ENCODE peak calls at places on chromosome 15, in four cellular contexts. N, M, B and R are unnamed samples.
A peak's percentile ranks its signal among the peaks of the same experiment; 100 is the strongest.

GRCh38 chr15:30992465-30992864 is 1.0 kb upstream of the MTMR10 start:
- DNase-seq in B (peak; percentile 40), M (no peak), N (no peak), R (no peak)

GRCh38 chr15:52657338-52657737 is 21.9 kb downstream of the ATOSA start:
- DNase-seq in B (no peak), N (peak; percentile 70), M (peak; percentile 93), R (no peak)

GRCh38 chr15:38068600-38068999 is 134.2 kb downstream of the TMCO5A start:
- DNase-seq in B (no peak), N (no peak), M (peak; percentile 21), R (no peak)

GRCh38 chr15:78038585-78039247 is 38.8 kb downstream of the TBC1D2B start:
- DNase-seq in M (no peak), B (no peak), N (no peak), R (no peak)

GRCh38 chr15:84671211-84671610 is 13.2 kb upstream of the NMB start:
- DNase-seq in M (peak; percentile 89), B (no peak), N (peak; percentile 65), R (no peak)

GRCh38 chr15:74545776-74546656 is 5.0 kb downstream of the ARID3B start:
- DNase-seq in B (peak; percentile 37), M (peak; percentile 99), N (peak; percentile 100), R (no peak)

GRCh38 chr15:79675982-79676381 is 220.8 kb downstream of the MTHFS start:
- DNase-seq in M (no peak), N (no peak), B (no peak), R (no peak)

GRCh38 chr15:64549860-64550259 is 89.5 kb downstream of the ZNF609 start:
- DNase-seq in B (no peak), N (no peak), M (no peak), R (no peak)

GRCh38 chr15:91243806-91244205 is 143.7 kb downstream of the SV2B start:
- DNase-seq in B (no peak), N (no peak), M (no peak), R (no peak)

GRCh38 chr15:29466292-29466691 is 196.7 kb upstream of the NSMCE3 start:
- DNase-seq in M (no peak), N (no peak), B (no peak), R (no peak)

GRCh38 chr15:98501192-98501591 is 147.1 kb upstream of the IGF1R start:
- DNase-seq in M (no peak), N (no peak), B (no peak), R (no peak)

GRCh38 chr15:101071651-101072050 is 152.5 kb downstream of the LRRK1 start:
- DNase-seq in B (no peak), M (no peak), N (no peak), R (no peak)

GRCh38 chr15:69648215-69648614 is 195.6 kb downstream of the RPLP1 start:
- DNase-seq in N (no peak), M (no peak), B (peak; percentile 52), R (no peak)

GRCh38 chr15:28094732-28095521 is 4.2 kb downstream of the OCA2 start:
- DNase-seq in B (peak; percentile 65), N (no peak), M (no peak), R (peak; percentile 29)

GRCh38 chr15:77759896-77760592 is 127.3 kb upstream of the LINGO1 start:
- DNase-seq in M (peak; percentile 31), N (no peak), B (no peak), R (no peak)

GRCh38 chr15:38217181-38217580 is 35.5 kb upstream of the SPRED1 start:
- DNase-seq in N (peak; percentile 58), M (peak; percentile 94), B (no peak), R (no peak)

GRCh38 chr15:51649659-51650521 is 27.3 kb upstream of the DMXL2 start:
- DNase-seq in N (peak; percentile 51), M (peak; percentile 59), B (no peak), R (peak; percentile 53)

GRCh38 chr15:101187820-101188516 is 63.9 kb downstream of the CHSY1 start:
- DNase-seq in M (peak; percentile 99), N (peak; percentile 53), B (no peak), R (no peak)

GRCh38 chr15:45121706-45122417 is 7.7 kb downstream of the DUOXA2 start:
- DNase-seq in B (no peak), M (peak; percentile 93), N (peak; percentile 92), R (no peak)

GRCh38 chr15:35874260-35874905 is 328.4 kb upstream of the DPH6 start:
- DNase-seq in N (peak; percentile 84), B (no peak), M (peak; percentile 76), R (no peak)

GRCh38 chr15:67091966-67092677 is 26.7 kb downstream of the SMAD3 start:
- DNase-seq in N (no peak), B (no peak), M (no peak), R (no peak)

GRCh38 chr15:85580914-85581313 is 200.5 kb downstream of the AKAP13 start:
- DNase-seq in B (no peak), M (no peak), N (no peak), R (no peak)

GRCh38 chr15:100879461-100880138 is at the start of gene ALDH1A3:
- DNase-seq in N (no peak), B (peak; percentile 52), M (peak; percentile 70), R (peak; percentile 20)

GRCh38 chr15:88979674-88980073 is 66.5 kb upstream of the MFGE8 start:
- DNase-seq in B (no peak), M (no peak), N (no peak), R (no peak)

GRCh38 chr15:67146214-67146613 is 80.8 kb downstream of the SMAD3 start:
- DNase-seq in N (peak; percentile 49), M (peak; percentile 92), B (no peak), R (no peak)

GRCh38 chr15:89452330-89452836 is 44.0 kb downstream of the RHCG start:
- DNase-seq in B (no peak), N (no peak), M (no peak), R (no peak)

GRCh38 chr15:71999807-72000206 is 118.1 kb downstream of the MYO9A start:
- DNase-seq in M (no peak), N (no peak), B (no peak), R (no peak)

GRCh38 chr15:89633585-89633984 is 21.7 kb downstream of the KIF7 start:
- DNase-seq in M (no peak), B (no peak), N (no peak), R (no peak)

GRCh38 chr15:33138000-33138399 is 56.5 kb downstream of the FMN1 start:
- DNase-seq in N (no peak), M (no peak), B (no peak), R (no peak)

GRCh38 chr15:61640751-61641150 is 411.6 kb upstream of the RORA start:
- DNase-seq in N (no peak), B (no peak), M (no peak), R (no peak)

GRCh38 chr15:61641645-61642044 is 412.5 kb upstream of the RORA start:
- DNase-seq in B (no peak), M (no peak), N (no peak), R (no peak)

GRCh38 chr15:61639491-61639890 is 410.4 kb upstream of the RORA start:
- DNase-seq in B (no peak), M (no peak), N (no peak), R (no peak)

GRCh38 chr15:61644550-61644949 is 415.4 kb upstream of the RORA start:
- DNase-seq in M (no peak), B (no peak), N (no peak), R (no peak)
- TF ChIP-seq CTCF in M (no peak), B (peak; percentile 24), N (no peak), R (no peak)

DNA sequence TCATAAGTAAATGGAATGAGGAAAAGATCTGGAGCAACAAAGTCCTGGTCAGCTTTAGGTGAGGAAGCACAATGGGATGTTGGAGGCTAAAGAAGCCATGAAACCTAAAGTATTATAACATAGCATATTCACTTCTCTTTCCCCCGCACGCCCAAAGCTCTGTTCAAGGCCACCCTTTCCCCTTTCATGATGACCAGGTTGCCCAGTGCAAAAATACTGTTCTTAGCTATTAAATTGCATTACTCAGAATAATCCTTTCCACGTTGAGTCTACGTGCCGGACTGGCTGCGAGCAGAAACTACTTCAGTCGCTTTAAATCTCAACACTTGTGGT is 589 bp upstream of the MAPKBP1 start:
- DNase-seq in M (no peak), B (no peak), N (no peak), R (no peak)
- TF ChIP-seq CTCF in M (no peak), B (no peak), N (no peak), R (no peak)

DNA sequence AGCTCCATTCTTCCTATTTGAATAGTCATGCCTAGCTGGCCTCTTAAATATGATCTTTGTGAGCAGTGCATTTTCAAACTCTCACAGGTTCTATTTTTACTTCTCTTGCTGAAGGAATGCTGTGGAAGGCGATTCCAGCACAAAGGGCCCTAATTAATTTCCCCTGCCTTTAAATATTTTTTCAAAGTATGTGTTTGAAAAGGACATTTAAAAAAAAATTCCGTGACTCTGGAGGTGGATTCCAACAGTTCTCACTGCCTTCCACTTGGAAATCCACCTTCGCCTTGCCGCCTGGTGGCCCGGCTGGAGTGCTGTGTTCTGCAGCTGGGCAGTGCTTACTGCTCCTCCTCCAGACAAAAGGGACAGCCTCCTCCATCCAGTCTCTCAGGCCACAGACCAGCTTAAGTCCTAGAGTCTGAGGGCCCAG is 61.5 kb upstream of the CORO2B start:
- DNase-seq in M (peak; percentile 69), B (peak; percentile 72), N (no peak), R (no peak)
- TF ChIP-seq CTCF in M (no peak), B (peak; percentile 36), N (peak; percentile 27), R (no peak)

GRCh38 chr15:26679927-26680326 is 92.9 kb downstream of the GABRB3 start:
- DNase-seq in M (no peak), B (no peak), N (no peak), R (no peak)

GRCh38 chr15:26686547-26687187 is 86.2 kb downstream of the GABRB3 start:
- DNase-seq in B (no peak), N (no peak), M (no peak), R (no peak)

GRCh38 chr15:26682765-26683164 is 90.1 kb downstream of the GABRB3 start:
- DNase-seq in M (no peak), N (no peak), B (peak; percentile 69), R (no peak)
- TF ChIP-seq CTCF in M (no peak), N (no peak), B (peak; percentile 46), R (no peak)

DNA sequence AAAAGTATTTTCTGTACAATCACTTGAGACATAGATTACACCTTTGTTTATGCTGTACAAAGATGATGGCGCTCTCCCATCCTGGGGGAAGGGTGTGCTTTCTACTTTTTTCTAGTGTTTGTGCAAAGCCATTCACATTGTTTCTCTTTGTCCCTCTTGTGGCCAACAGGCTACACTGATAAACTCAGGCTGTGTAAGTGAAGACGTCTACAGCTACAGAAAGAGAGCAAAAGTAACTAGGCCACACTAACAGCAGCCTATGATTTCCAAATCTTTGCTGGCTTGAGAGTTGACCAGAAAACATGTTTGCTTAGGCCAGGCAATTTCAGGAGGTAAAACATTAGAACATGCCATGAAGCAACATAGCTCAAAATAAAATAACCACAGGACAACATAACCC is 75.1 kb downstream of the FOXB1 start:
- DNase-seq in B (no peak), N (no peak), M (no peak), R (peak; percentile 11)
- TF ChIP-seq CTCF in B (peak; percentile 68), N (no peak), M (peak; percentile 30), R (peak; percentile 67)